ENCODE peak calls at places on chromosomes 11 and 22, in four cellular contexts. G is left ventricle myocardium inferior, V is fibroblast of the aortic adventitia, I is RPMI7951. F is an unnamed sample.

GRCh38 chr22:23353004-23353403 is 172.7 kb downstream of the BCR start:
- DNase-seq in G (no peak), V (no peak), I (no peak), F (no peak)

GRCh38 chr22:39214383-39215069 is 30.3 kb downstream of the PDGFB start:
- DNase-seq in G (no peak), V (no peak), I (peak; percentile 36), F (no peak)

GRCh38 chr11:95081412-95081811 is 8.2 kb upstream of the ENDOD1 start:
- DNase-seq in G (no peak), V (no peak), I (no peak), F (no peak)

GRCh38 chr11:130476200-130476921 is 27.9 kb downstream of the ADAMTS15 start:
- DNase-seq in G (peak; percentile 50), V (no peak), I (no peak), F (no peak)

GRCh38 chr11:121681536-121681935 is 228.8 kb upstream of the SORL1-AS1 start:
- DNase-seq in G (no peak), V (no peak), I (no peak), F (no peak)

GRCh38 chr11:27524155-27524554 is 17.6 kb upstream of the LIN7C start:
- DNase-seq in G (no peak), V (peak; percentile 30), I (peak; percentile 37), F (no peak)

GRCh38 chr11:45097721-45098493 is 48.5 kb upstream of the PRDM11 start:
- DNase-seq in G (no peak), V (peak; percentile 82), I (peak; percentile 66), F (no peak)

GRCh38 chr11:15861256-15861655 is 495.1 kb downstream of the SOX6 start:
- DNase-seq in G (no peak), V (no peak), I (no peak), F (no peak)

GRCh38 chr22:23042179-23042578 is 28.1 kb upstream of the GNAZ start:
- DNase-seq in G (no peak), V (no peak), I (no peak), F (no peak)

GRCh38 chr11:45607995-45608394 is 57.4 kb downstream of the CHST1 start:
- DNase-seq in G (peak; percentile 50), V (no peak), I (peak; percentile 66), F (no peak)

GRCh38 chr11:128424271-128424709 is 163.1 kb downstream of the ETS1 start:
- DNase-seq in G (peak; percentile 67), V (peak; percentile 76), I (peak; percentile 42), F (no peak)

GRCh38 chr11:117905524-117905923 is 23.7 kb downstream of the TMPRSS13 start:
- DNase-seq in G (no peak), V (no peak), I (no peak), F (no peak)